ENCODE peak calls at places on chromosomes 13 and 19, in seven cellular contexts. B is right lobe of liver, K is transverse colon, L is kidney, E is astrocyte of the cerebellum, X is kidney epithelial cell, I is mammary epithelial cell. P is an unnamed sample.
A peak's percentile ranks its signal among the peaks of the same experiment; 100 is the strongest.

GRCh38 chr19:6047741-6048231 is 62.5 kb downstream of the RFX2 start:
- DNase-seq in L (peak; percentile 37), E (no peak), I (no peak), B (no peak), K (no peak), X (no peak), P (no peak)

GRCh38 chr13:104326523-104326922 is 1260.3 kb upstream of the SLC10A2 start:
- DNase-seq in I (no peak), L (no peak), X (no peak), K (no peak), B (no peak), E (no peak), P (no peak)

GRCh38 chr19:14174883-14175282 is 31.1 kb downstream of the ADGRL1 start:
- DNase-seq in B (no peak), E (no peak), X (no peak), I (no peak), K (no peak), L (no peak), P (no peak)

GRCh38 chr13:111533900-111534645 is 213.6 kb downstream of the TEX29 start:
- DNase-seq in X (no peak), I (no peak), L (no peak), E (no peak), K (no peak), B (no peak), P (no peak)

GRCh38 chr19:33383722-33384292 is 10.3 kb downstream of the CEBPG start:
- DNase-seq in L (no peak), I (no peak), X (no peak), K (peak; percentile 2), B (no peak), E (no peak), P (no peak)

GRCh38 chr19:10220695-10221094 is 10.4 kb downstream of the S1PR2 start:
- DNase-seq in E (no peak), L (no peak), X (no peak), B (no peak), K (no peak), I (no peak), P (no peak)

GRCh38 chr13:76647550-76647949 is 238.7 kb downstream of the KCTD12 start:
- DNase-seq in K (no peak), L (no peak), I (no peak), E (no peak), X (no peak), B (no peak), P (peak; percentile 38)

GRCh38 chr19:49440439-49441209 is 703 bp downstream of the SLC17A7 start:
- DNase-seq in K (no peak), X (no peak), I (no peak), B (no peak), E (no peak), L (no peak), P (no peak)

GRCh38 chr19:10087296-10088061 is 1.4 kb downstream of the SHFL start:
- DNase-seq in E (no peak), X (no peak), K (no peak), L (no peak), I (no peak), B (no peak), P (no peak)

GRCh38 chr19:16541526-16542044 is 652 bp downstream of the CHERP start:
- DNase-seq in X (no peak), I (peak; percentile 25), B (no peak), K (no peak), L (peak; percentile 49), E (peak; percentile 1), P (no peak)

GRCh38 chr19:10420444-10421239 is at the start of gene PDE4A:
- DNase-seq in K (no peak), X (no peak), L (peak; percentile 73), E (no peak), B (no peak), I (peak; percentile 43), P (no peak)

GRCh38 chr13:86563308-86563707 is 764.1 kb upstream of the SLITRK6 start:
- DNase-seq in L (no peak), I (peak; percentile 33), B (no peak), K (no peak), E (peak; percentile 86), X (peak; percentile 50), P (no peak)

GRCh38 chr19:8097198-8097597 is 44.6 kb downstream of the CCL25 start:
- DNase-seq in I (no peak), X (no peak), E (no peak), B (no peak), K (no peak), L (no peak), P (no peak)

GRCh38 chr13:45370922-45371406 is 30.0 kb upstream of the TPT1 start:
- DNase-seq in L (peak; percentile 88), X (peak; percentile 29), I (no peak), B (peak; percentile 71), E (peak; percentile 95), K (peak; percentile 71), P (no peak)

GRCh38 chr13:97211986-97212385 is 10.1 kb upstream of the MBNL2 start:
- DNase-seq in E (no peak), X (no peak), B (no peak), I (no peak), L (no peak), K (no peak), P (no peak)

GRCh38 chr19:49390978-49391304 is 2.9 kb downstream of the KASH5 start:
- DNase-seq in I (no peak), B (no peak), L (no peak), K (no peak), X (no peak), E (no peak), P (no peak)

GRCh38 chr19:45632468-45633196 is 6.6 kb downstream of the EML2 start:
- DNase-seq in E (peak; percentile 67), X (peak; percentile 65), I (peak; percentile 98), K (peak; percentile 70), L (peak; percentile 83), B (peak; percentile 46), P (no peak)

GRCh38 chr19:49591731-49592485 is 926 bp downstream of the PRR12 start:
- DNase-seq in L (peak; percentile 86), K (peak; percentile 50), E (no peak), X (no peak), I (peak; percentile 47), B (peak; percentile 52), P (no peak)

GRCh38 chr13:94700536-94700935 is 11.8 kb downstream of the SOX21 start:
- DNase-seq in K (no peak), X (no peak), L (no peak), E (no peak), B (no peak), I (no peak), P (no peak)

GRCh38 chr19:41521860-41522555 is 54.0 kb upstream of the CEACAM21 start:
- DNase-seq in X (no peak), B (peak; percentile 33), L (peak; percentile 75), I (no peak), E (no peak), K (no peak), P (no peak)

GRCh38 chr13:105410602-105411001 is 1124.9 kb downstream of the EFNB2 start:
- DNase-seq in I (peak; percentile 53), K (peak; percentile 21), L (peak; percentile 42), X (no peak), E (no peak), B (peak; percentile 71), P (peak; percentile 5)

GRCh38 chr13:35712907-35713685 is 236.6 kb upstream of the MAB21L1 start:
- DNase-seq in E (no peak), X (no peak), K (no peak), I (no peak), L (no peak), B (no peak), P (peak; percentile 96)

DNA sequence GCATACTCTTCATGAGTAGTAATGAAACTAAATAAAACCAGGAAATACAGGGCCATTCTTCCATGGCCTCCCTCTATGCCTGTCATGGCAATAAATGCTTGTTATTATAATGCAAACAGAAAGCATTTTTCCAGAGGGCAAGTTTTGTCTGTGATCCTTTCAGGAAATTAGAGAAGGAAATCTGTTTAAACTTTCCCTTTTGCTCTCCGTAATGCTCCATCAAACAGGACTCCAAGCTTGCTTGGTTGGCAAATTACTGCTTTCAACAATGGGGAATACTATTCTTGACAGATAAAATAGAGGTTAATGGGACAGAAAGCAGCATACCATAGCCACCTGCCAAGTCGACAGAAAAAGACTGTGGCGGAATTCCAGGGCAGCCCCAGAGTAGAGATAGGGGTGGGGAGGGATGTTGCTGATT is 252.5 kb downstream of the LHFPL6 start:
- DNase-seq in X (no peak), E (no peak), K (no peak), L (no peak), B (no peak), I (no peak), P (no peak)
- TF ChIP-seq CTCF in X (no peak), E (no peak), K (no peak), L (no peak), B (no peak), I (no peak), P (no peak)

GRCh38 chr19:4062576-4063368 is 3.9 kb downstream of the ZBTB7A start:
- DNase-seq in I (no peak), B (no peak), L (peak; percentile 76), E (no peak), X (no peak), K (peak; percentile 44), P (no peak)

GRCh38 chr19:4059931-4060620 is 6.6 kb downstream of the ZBTB7A start:
- DNase-seq in E (no peak), X (no peak), K (peak; percentile 90), L (peak; percentile 91), I (peak; percentile 83), B (peak; percentile 62), P (no peak)

GRCh38 chr19:4060621-4061177 is 6.0 kb downstream of the ZBTB7A start:
- DNase-seq in I (no peak), K (peak; percentile 59), X (no peak), B (no peak), E (no peak), L (no peak), P (no peak)

GRCh38 chr19:4061683-4062575 is 4.8 kb downstream of the ZBTB7A start:
- DNase-seq in K (peak; percentile 90), X (no peak), L (peak; percentile 92), B (peak; percentile 73), I (peak; percentile 52), E (no peak), P (no peak)

DNA sequence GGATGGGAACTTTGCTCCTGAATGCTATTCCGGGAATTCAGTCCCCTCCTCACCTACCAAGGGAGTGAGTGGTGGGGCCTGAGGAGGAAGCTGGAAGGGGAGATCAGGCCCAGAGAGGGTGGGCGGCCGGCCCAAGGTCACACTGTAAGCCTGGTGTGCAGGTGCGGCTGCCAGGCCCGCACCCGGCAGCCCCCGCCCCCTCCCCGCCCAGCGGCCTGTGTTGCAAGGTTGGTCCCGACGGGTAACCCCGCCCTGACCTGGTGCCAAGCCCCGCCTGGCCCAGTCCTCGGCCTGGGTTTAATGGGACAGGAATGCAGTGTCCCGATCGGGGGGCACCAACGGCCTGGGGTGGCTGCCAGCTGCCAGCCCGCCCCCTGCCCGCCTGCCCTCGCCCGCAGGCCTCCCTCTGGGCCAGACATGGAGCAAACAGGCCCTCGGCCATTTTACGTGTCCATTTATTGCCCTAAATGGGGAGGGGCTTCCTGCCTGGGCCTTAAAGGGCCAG is 5.5 kb downstream of the ZBTB7A start:
- DNase-seq in L (peak; percentile 95), X (no peak), B (peak; percentile 94), I (peak; percentile 70), E (no peak), K (peak; percentile 95), P (no peak)
- H3K4me3 ChIP-seq in L (peak overlapping the region; percentile 34), X (peak overlapping the region; percentile 1), B (peak overlapping the region; percentile 58), I (peak overlapping the region; percentile 38), E (peak overlapping the region; percentile 5), K (peak overlapping the region; percentile 23), P (peak overlapping the region; percentile 31)

GRCh38 chr19:18229474-18229873 is 3.2 kb upstream of the PDE4C start:
- DNase-seq in X (no peak), L (no peak), B (no peak), K (no peak), E (no peak), I (no peak), P (no peak)
- TF ChIP-seq CTCF in X (peak; percentile 49), L (peak; percentile 22), B (peak; percentile 19), K (peak; percentile 34), E (peak; percentile 39), I (peak; percentile 43), P (peak; percentile 47)

GRCh38 chr13:46593403-46593802 is 40.4 kb downstream of the LRCH1 start:
- DNase-seq in L (no peak), B (no peak), I (no peak), X (no peak), K (no peak), E (no peak), P (no peak)
- H3K4me3 ChIP-seq in L (no peak overlapping the region), B (no peak overlapping the region), I (no peak overlapping the region), X (no peak overlapping the region), K (no peak overlapping the region), E (no peak overlapping the region), P (no peak overlapping the region)